ENCODE peak calls at places on chromosomes 6 and 20, in ten cellular contexts. U is dorsolateral prefrontal cortex, Q is left ventricle myocardium inferior, Y is GM12865, J is bronchial epithelial cell, E is kidney epithelial cell, G is sigmoid colon, L is GM12878, X is epithelial cell of esophagus, K is AG10803. D is an unnamed sample.
A peak's percentile ranks its signal among the peaks of the same experiment; 100 is the strongest.

GRCh38 chr6:46993846-46994245 is 48.3 kb downstream of the ADGRF1 start:
- DNase-seq in Y (no peak), Q (no peak), E (peak; percentile 96), K (peak; percentile 87), J (peak; percentile 97), G (no peak), L (no peak), U (no peak), X (peak; percentile 93), D (no peak)

GRCh38 chr6:79070206-79070825 is 7.7 kb downstream of the PHIP start:
- DNase-seq in K (no peak), U (no peak), X (no peak), J (no peak), E (no peak), G (no peak), Q (no peak), L (no peak), Y (peak; percentile 65), D (peak; percentile 30)

GRCh38 chr6:160513836-160514235 is 150.2 kb downstream of the LPA start:
- DNase-seq in L (no peak), X (peak; percentile 19), Q (no peak), E (no peak), Y (no peak), U (no peak), K (no peak), G (no peak), J (peak; percentile 44), D (no peak)

GRCh38 chr6:157571269-157571668 is 190.3 kb downstream of the ZDHHC14 start:
- DNase-seq in J (no peak), L (peak; percentile 68), Y (peak; percentile 84), X (no peak), U (no peak), G (no peak), E (no peak), Q (no peak), K (no peak), D (peak; percentile 72)

GRCh38 chr6:152671146-152671545 is 26.6 kb upstream of the MYCT1 start:
- DNase-seq in K (peak; percentile 15), X (no peak), L (no peak), E (no peak), U (no peak), J (no peak), G (no peak), Q (no peak), Y (no peak), D (no peak)

GRCh38 chr6:144264270-144265060 is 20.7 kb upstream of the UTRN start:
- DNase-seq in E (peak; percentile 88), K (peak; percentile 92), L (no peak), Y (no peak), U (no peak), G (no peak), J (peak; percentile 93), Q (no peak), X (peak; percentile 92), D (no peak)

GRCh38 chr6:145015739-145016558 is 719.4 kb downstream of the EPM2A start:
- DNase-seq in G (no peak), Y (peak; percentile 60), L (peak; percentile 11), J (peak; percentile 94), E (peak; percentile 87), K (peak; percentile 89), U (no peak), X (peak; percentile 91), Q (no peak), D (peak; percentile 15)

GRCh38 chr6:116313377-116313776 is 33.6 kb upstream of the TSPYL1 start:
- DNase-seq in G (no peak), Q (no peak), U (no peak), Y (no peak), L (no peak), E (no peak), X (peak; percentile 17), K (peak; percentile 64), J (peak; percentile 17), D (no peak)

GRCh38 chr6:52285174-52286068 is 879 bp upstream of the MCM3 start:
- DNase-seq in Q (no peak), X (no peak), L (no peak), Y (peak; percentile 45), K (peak; percentile 44), E (no peak), G (no peak), U (no peak), J (no peak), D (no peak)

GRCh38 chr6:109050447-109051102 is 44.1 kb downstream of the SESN1 start:
- DNase-seq in U (no peak), J (no peak), E (no peak), G (no peak), L (no peak), X (peak; percentile 20), K (no peak), Q (no peak), Y (no peak), D (no peak)

GRCh38 chr6:101761124-101761601 is 367.7 kb downstream of the GRIK2 start:
- DNase-seq in U (no peak), G (no peak), Y (no peak), J (peak; percentile 89), Q (no peak), E (no peak), K (peak; percentile 95), X (peak; percentile 93), L (no peak), D (no peak)

DNA sequence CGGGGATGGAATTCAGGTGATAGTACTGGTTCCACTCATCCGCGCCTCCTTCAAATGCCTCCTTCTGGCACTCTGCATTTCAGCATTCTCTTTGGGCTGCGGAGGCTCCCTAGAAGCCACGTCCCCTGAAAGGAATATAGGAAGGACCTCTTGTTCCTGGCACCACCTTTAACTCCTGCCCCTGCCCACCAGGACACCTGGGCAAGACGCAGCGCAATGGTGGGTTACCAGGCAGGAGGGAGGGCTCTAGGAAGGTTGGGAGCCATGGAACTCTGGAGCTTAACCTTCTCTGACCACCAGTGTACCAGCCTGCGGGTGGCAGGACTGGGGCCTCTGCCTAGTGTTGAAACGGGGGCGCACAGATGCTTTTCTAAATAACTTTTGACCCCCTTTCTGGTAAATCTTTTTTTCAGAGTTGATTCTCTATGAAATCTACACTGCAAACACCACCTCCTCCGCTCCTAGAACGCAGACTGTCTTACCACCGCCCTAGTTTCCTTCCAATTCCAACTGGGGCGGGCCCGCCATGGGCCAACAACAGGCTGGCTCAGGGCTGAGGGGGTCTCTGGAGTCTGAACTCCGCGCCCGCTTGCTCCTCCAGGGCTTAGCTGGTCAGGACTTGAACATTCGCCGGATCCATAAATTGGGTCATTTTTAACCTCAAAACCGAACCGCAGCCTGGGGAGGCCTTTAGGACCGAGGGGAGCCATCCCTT is 871 bp upstream of the SYNDIG1 start:
- DNase-seq in J (no peak), Q (no peak), X (no peak), E (no peak), Y (no peak), K (no peak), L (no peak), G (no peak), U (no peak), D (no peak)
- H3K4me3 ChIP-seq in J (no peak overlapping the region), Q (peak overlapping the region; percentile 71), X (no peak overlapping the region), E (no peak overlapping the region), Y (no peak overlapping the region), K (no peak overlapping the region), L (no peak overlapping the region), G (peak overlapping the region; percentile 54), U (peak overlapping the region; percentile 66), D (no peak overlapping the region)

GRCh38 chr6:18121580-18122127 is 823 bp downstream of the NHLRC1 start:
- DNase-seq in Q (no peak), K (no peak), E (no peak), Y (peak; percentile 65), X (no peak), G (peak; percentile 63), J (no peak), U (no peak), L (no peak), D (no peak)
- TF ChIP-seq CTCF in Q (no peak), K (no peak), E (no peak), Y (peak; percentile 70), X (no peak), G (no peak), J (no peak), U (no peak), L (peak; percentile 32), D (peak; percentile 60)

GRCh38 chr6:22025468-22026159 is 271.2 kb downstream of the PRL start:
- DNase-seq in J (peak; percentile 62), U (no peak), G (no peak), X (peak; percentile 74), E (peak; percentile 80), Y (peak; percentile 85), Q (no peak), L (peak; percentile 76), K (peak; percentile 60), D (peak; percentile 30)
- H3K4me3 ChIP-seq in J (no peak overlapping the region), U (no peak overlapping the region), G (no peak overlapping the region), X (no peak overlapping the region), E (no peak overlapping the region), Y (peak overlapping the region; percentile 56), Q (no peak overlapping the region), L (peak overlapping the region; percentile 54), K (no peak overlapping the region), D (peak overlapping the region; percentile 8)

GRCh38 chr6:43287717-43288679 is 10.1 kb upstream of the SLC22A7 start:
- DNase-seq in X (no peak), K (no peak), E (no peak), U (no peak), Q (no peak), J (no peak), Y (no peak), G (no peak), L (no peak), D (no peak)

GRCh38 chr6:43285832-43286231 is 12.2 kb upstream of the SLC22A7 start:
- DNase-seq in G (no peak), K (no peak), Q (no peak), E (no peak), J (no peak), Y (no peak), U (no peak), X (no peak), L (no peak), D (no peak)

GRCh38 chr6:43286456-43286994 is 11.5 kb upstream of the SLC22A7 start:
- DNase-seq in U (no peak), G (no peak), X (no peak), L (no peak), E (no peak), Q (no peak), J (no peak), Y (no peak), K (no peak), D (no peak)

GRCh38 chr6:43285415-43285814 is 12.6 kb upstream of the SLC22A7 start:
- DNase-seq in U (no peak), E (no peak), J (no peak), K (no peak), X (no peak), L (no peak), G (no peak), Q (no peak), Y (no peak), D (no peak)

DNA sequence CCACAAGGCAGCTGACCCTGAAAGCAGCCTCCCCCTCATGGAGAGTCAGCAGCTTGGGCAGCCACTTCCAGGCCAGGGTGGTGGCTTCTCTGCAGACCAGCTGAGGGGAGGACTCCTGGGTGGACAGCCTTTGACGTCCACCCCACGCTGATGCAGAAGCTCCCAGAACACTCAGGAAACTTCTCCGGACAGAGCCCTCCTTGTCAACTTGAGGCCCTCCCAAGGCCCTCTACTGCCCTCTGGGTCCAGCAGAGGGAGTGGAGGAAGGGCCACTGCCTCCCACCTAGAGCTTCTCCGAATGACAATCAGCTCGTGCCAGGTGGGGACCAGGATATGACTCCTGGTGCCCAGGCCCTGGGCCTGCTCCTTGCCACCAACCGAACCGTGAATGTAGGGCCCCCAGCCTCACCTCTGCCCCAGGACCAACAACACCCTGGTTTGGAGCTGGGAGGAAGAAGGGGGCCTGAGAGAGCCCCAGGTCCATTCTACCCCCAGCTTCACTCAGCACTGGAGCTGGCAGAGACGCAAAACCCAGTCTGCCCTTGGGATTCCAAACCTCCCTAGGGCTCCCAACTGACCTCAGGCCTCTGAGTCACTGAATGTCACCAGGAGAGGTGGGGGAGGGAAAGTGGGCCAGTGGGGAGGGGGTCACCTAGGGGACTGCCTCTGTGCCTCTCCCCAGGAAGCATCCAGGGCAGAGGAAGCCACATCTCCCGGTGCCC is 10.9 kb upstream of the SLC22A7 start:
- DNase-seq in Y (no peak), G (no peak), X (no peak), U (no peak), L (no peak), E (no peak), J (no peak), K (no peak), Q (no peak), D (no peak)
- TF ChIP-seq CTCF in Y (no peak), G (no peak), X (no peak), U (peak; percentile 41), L (no peak), E (no peak), J (no peak), K (peak; percentile 11), Q (peak; percentile 32), D (no peak)